ENCODE peak calls at places on chromosomes 11 and 22, in ten cellular contexts. One of them, this sample, is unnamed.

GRCh38 chr11:32325187-32325586 is 110.2 kb downstream of the WT1 start:
- DNase-seq in fibroblast of lung: no peak
- DNase-seq in K562: no peak
- DNase-seq in B cell: no peak
- DNase-seq in heart left ventricle: no peak
- DNase-seq in AG10803: no peak
- DNase-seq in fibroblast of pulmonary artery: peak
- DNase-seq in body of pancreas: no peak
- DNase-seq in endothelial cell: no peak
- DNase-seq in tibial artery: no peak
- DNase-seq in this sample: no peak

GRCh38 chr22:45529966-45530575 is 27.4 kb downstream of the FBLN1 start:
- DNase-seq in fibroblast of lung: peak
- DNase-seq in K562: no peak
- DNase-seq in B cell: no peak
- DNase-seq in heart left ventricle: no peak
- DNase-seq in AG10803: peak
- DNase-seq in fibroblast of pulmonary artery: no peak
- DNase-seq in body of pancreas: no peak
- DNase-seq in endothelial cell: no peak
- DNase-seq in tibial artery: no peak
- DNase-seq in this sample: no peak

GRCh38 chr11:100576044-100577021 is 110.8 kb upstream of the ARHGAP42 start:
- DNase-seq in fibroblast of lung: peak
- DNase-seq in K562: peak
- DNase-seq in B cell: peak
- DNase-seq in heart left ventricle: no peak
- DNase-seq in AG10803: peak
- DNase-seq in fibroblast of pulmonary artery: peak
- DNase-seq in body of pancreas: no peak
- DNase-seq in endothelial cell: peak
- DNase-seq in tibial artery: no peak
- DNase-seq in this sample: no peak

GRCh38 chr11:64523456-64524187 is 67.4 kb upstream of the SLC22A12 start:
- DNase-seq in fibroblast of lung: no peak
- DNase-seq in K562: no peak
- DNase-seq in B cell: no peak
- DNase-seq in heart left ventricle: no peak
- DNase-seq in AG10803: no peak
- DNase-seq in fibroblast of pulmonary artery: no peak
- DNase-seq in body of pancreas: no peak
- DNase-seq in endothelial cell: no peak
- DNase-seq in tibial artery: peak
- DNase-seq in this sample: no peak

GRCh38 chr22:31142285-31142684 is 2.0 kb upstream of the PLA2G3 start:
- DNase-seq in fibroblast of lung: no peak
- DNase-seq in K562: no peak
- DNase-seq in B cell: no peak
- DNase-seq in heart left ventricle: no peak
- DNase-seq in AG10803: no peak
- DNase-seq in fibroblast of pulmonary artery: no peak
- DNase-seq in body of pancreas: no peak
- DNase-seq in endothelial cell: no peak
- DNase-seq in tibial artery: no peak
- DNase-seq in this sample: no peak

GRCh38 chr11:76288166-76288978 is 82.1 kb upstream of the WNT11 start:
- DNase-seq in fibroblast of lung: no peak
- DNase-seq in K562: no peak
- DNase-seq in B cell: no peak
- DNase-seq in heart left ventricle: no peak
- DNase-seq in AG10803: no peak
- DNase-seq in fibroblast of pulmonary artery: no peak
- DNase-seq in body of pancreas: no peak
- DNase-seq in endothelial cell: peak
- DNase-seq in tibial artery: no peak
- DNase-seq in this sample: no peak

GRCh38 chr11:17734418-17734911 is at the start of gene KCNC1:
- DNase-seq in fibroblast of lung: peak
- DNase-seq in K562: peak
- DNase-seq in B cell: no peak
- DNase-seq in heart left ventricle: no peak
- DNase-seq in AG10803: peak
- DNase-seq in fibroblast of pulmonary artery: peak
- DNase-seq in body of pancreas: peak
- DNase-seq in endothelial cell: peak
- DNase-seq in tibial artery: peak
- DNase-seq in this sample: no peak

GRCh38 chr11:62370743-62371440 is 33.6 kb downstream of the ASRGL1 start:
- DNase-seq in fibroblast of lung: no peak
- DNase-seq in K562: no peak
- DNase-seq in B cell: no peak
- DNase-seq in heart left ventricle: no peak
- DNase-seq in AG10803: no peak
- DNase-seq in fibroblast of pulmonary artery: no peak
- DNase-seq in body of pancreas: peak
- DNase-seq in endothelial cell: no peak
- DNase-seq in tibial artery: no peak
- DNase-seq in this sample: peak

GRCh38 chr22:42791721-42792452 is 65.2 kb downstream of the ARFGAP3 start:
- DNase-seq in fibroblast of lung: peak
- DNase-seq in K562: no peak
- DNase-seq in B cell: no peak
- DNase-seq in heart left ventricle: peak
- DNase-seq in AG10803: peak
- DNase-seq in fibroblast of pulmonary artery: no peak
- DNase-seq in body of pancreas: no peak
- DNase-seq in endothelial cell: no peak
- DNase-seq in tibial artery: no peak
- DNase-seq in this sample: no peak

GRCh38 chr11:98711011-98711410 is 309.7 kb upstream of the CNTN5 start:
- DNase-seq in fibroblast of lung: no peak
- DNase-seq in K562: no peak
- DNase-seq in B cell: no peak
- DNase-seq in heart left ventricle: no peak
- DNase-seq in AG10803: no peak
- DNase-seq in fibroblast of pulmonary artery: peak
- DNase-seq in body of pancreas: no peak
- DNase-seq in endothelial cell: no peak
- DNase-seq in tibial artery: no peak
- DNase-seq in this sample: no peak

GRCh38 chr22:43838161-43838560 is 24.2 kb downstream of the SULT4A1 start:
- DNase-seq in fibroblast of lung: no peak
- DNase-seq in K562: no peak
- DNase-seq in B cell: no peak
- DNase-seq in heart left ventricle: no peak
- DNase-seq in AG10803: no peak
- DNase-seq in fibroblast of pulmonary artery: no peak
- DNase-seq in body of pancreas: no peak
- DNase-seq in endothelial cell: no peak
- DNase-seq in tibial artery: no peak
- DNase-seq in this sample: no peak

GRCh38 chr22:39522567-39523300 is 2.4 kb downstream of the ATF4 start:
- DNase-seq in fibroblast of lung: peak
- DNase-seq in K562: no peak
- DNase-seq in B cell: no peak
- DNase-seq in heart left ventricle: peak
- DNase-seq in AG10803: peak
- DNase-seq in fibroblast of pulmonary artery: peak
- DNase-seq in body of pancreas: peak
- DNase-seq in endothelial cell: no peak
- DNase-seq in tibial artery: peak
- DNase-seq in this sample: no peak

GRCh38 chr22:37518509-37519267 is 527 bp downstream of the CARD10 start:
- DNase-seq in fibroblast of lung: no peak
- DNase-seq in K562: no peak
- DNase-seq in B cell: no peak
- DNase-seq in heart left ventricle: peak
- DNase-seq in AG10803: no peak
- DNase-seq in fibroblast of pulmonary artery: no peak
- DNase-seq in body of pancreas: no peak
- DNase-seq in endothelial cell: peak
- DNase-seq in tibial artery: no peak
- DNase-seq in this sample: no peak

GRCh38 chr11:105609832-105610781 is at the start of gene GRIA4:
- DNase-seq in fibroblast of lung: peak
- DNase-seq in K562: no peak
- DNase-seq in B cell: no peak
- DNase-seq in heart left ventricle: peak
- DNase-seq in AG10803: peak
- DNase-seq in fibroblast of pulmonary artery: peak
- DNase-seq in body of pancreas: no peak
- DNase-seq in endothelial cell: peak
- DNase-seq in tibial artery: peak
- DNase-seq in this sample: no peak

GRCh38 chr11:71120346-71120963 is 131.9 kb downstream of the SHANK2 start:
- DNase-seq in fibroblast of lung: peak
- DNase-seq in K562: no peak
- DNase-seq in B cell: no peak
- DNase-seq in heart left ventricle: no peak
- DNase-seq in AG10803: no peak
- DNase-seq in fibroblast of pulmonary artery: no peak
- DNase-seq in body of pancreas: peak
- DNase-seq in endothelial cell: peak
- DNase-seq in tibial artery: no peak
- DNase-seq in this sample: no peak

GRCh38 chr11:4926607-4927006 is 2.5 kb upstream of the OR51G1 start:
- DNase-seq in fibroblast of lung: no peak
- DNase-seq in K562: no peak
- DNase-seq in B cell: no peak
- DNase-seq in heart left ventricle: no peak
- DNase-seq in AG10803: no peak
- DNase-seq in fibroblast of pulmonary artery: no peak
- DNase-seq in body of pancreas: no peak
- DNase-seq in endothelial cell: no peak
- DNase-seq in tibial artery: no peak
- DNase-seq in this sample: no peak

GRCh38 chr22:41699264-41700104 is at the start of gene MEI1:
- DNase-seq in fibroblast of lung: peak
- DNase-seq in K562: no peak
- DNase-seq in B cell: peak
- DNase-seq in heart left ventricle: peak
- DNase-seq in AG10803: peak
- DNase-seq in fibroblast of pulmonary artery: peak
- DNase-seq in body of pancreas: peak
- DNase-seq in endothelial cell: no peak
- DNase-seq in tibial artery: peak
- DNase-seq in this sample: peak

GRCh38 chr11:105245781-105246315 is 106.3 kb upstream of the CARD18 start:
- DNase-seq in fibroblast of lung: peak
- DNase-seq in K562: no peak
- DNase-seq in B cell: no peak
- DNase-seq in heart left ventricle: no peak
- DNase-seq in AG10803: no peak
- DNase-seq in fibroblast of pulmonary artery: no peak
- DNase-seq in body of pancreas: no peak
- DNase-seq in endothelial cell: no peak
- DNase-seq in tibial artery: no peak
- DNase-seq in this sample: no peak

GRCh38 chr11:72813740-72814138 is 472 bp upstream of the ATG16L2 start:
- DNase-seq in fibroblast of lung: peak
- DNase-seq in K562: peak
- DNase-seq in B cell: no peak
- DNase-seq in heart left ventricle: peak
- DNase-seq in AG10803: peak
- DNase-seq in fibroblast of pulmonary artery: peak
- DNase-seq in body of pancreas: peak
- DNase-seq in endothelial cell: no peak
- DNase-seq in tibial artery: no peak
- DNase-seq in this sample: no peak

DNA sequence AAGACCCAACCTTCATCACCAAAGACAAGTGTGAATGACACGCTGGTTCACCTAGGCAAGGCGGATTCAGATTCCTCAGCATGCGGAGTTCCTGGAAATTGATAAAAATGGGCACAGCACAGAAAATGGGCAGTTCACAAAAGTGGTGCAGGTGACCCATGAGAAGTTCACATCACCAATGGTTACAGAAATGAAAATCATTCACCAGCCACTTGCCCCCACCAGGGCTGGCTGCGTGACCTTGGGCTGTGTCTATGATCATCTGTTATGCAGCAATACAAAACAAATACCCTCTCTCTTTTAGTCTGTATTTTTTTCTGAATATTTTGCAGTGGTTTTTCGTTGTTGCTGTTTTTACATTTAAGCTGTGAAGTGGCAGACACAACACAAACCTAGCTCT is 415.9 kb downstream of the TBC1D22A start:
- DNase-seq in fibroblast of lung: no peak
- DNase-seq in K562: no peak
- DNase-seq in B cell: peak
- DNase-seq in heart left ventricle: no peak
- DNase-seq in AG10803: no peak
- DNase-seq in fibroblast of pulmonary artery: no peak
- DNase-seq in body of pancreas: no peak
- DNase-seq in endothelial cell: no peak
- DNase-seq in tibial artery: no peak
- DNase-seq in this sample: no peak
- TF ChIP-seq CTCF in fibroblast of lung: no peak
- TF ChIP-seq CTCF in K562: no peak
- TF ChIP-seq CTCF in B cell: no peak
- TF ChIP-seq CTCF in heart left ventricle: no peak
- TF ChIP-seq CTCF in AG10803: no peak
- TF ChIP-seq CTCF in fibroblast of pulmonary artery: no peak
- TF ChIP-seq CTCF in body of pancreas: no peak
- TF ChIP-seq CTCF in endothelial cell: no peak
- TF ChIP-seq CTCF in tibial artery: no peak
- TF ChIP-seq CTCF in this sample: no peak

GRCh38 chr11:68763181-68763721 is 11.9 kb upstream of the TESMIN start:
- DNase-seq in fibroblast of lung: no peak
- DNase-seq in K562: no peak
- DNase-seq in B cell: no peak
- DNase-seq in heart left ventricle: no peak
- DNase-seq in AG10803: no peak
- DNase-seq in fibroblast of pulmonary artery: no peak
- DNase-seq in body of pancreas: no peak
- DNase-seq in endothelial cell: no peak
- DNase-seq in tibial artery: no peak
- DNase-seq in this sample: no peak
- TF ChIP-seq CTCF in fibroblast of lung: no peak
- TF ChIP-seq CTCF in K562: no peak
- TF ChIP-seq CTCF in B cell: no peak
- TF ChIP-seq CTCF in heart left ventricle: no peak
- TF ChIP-seq CTCF in AG10803: no peak
- TF ChIP-seq CTCF in fibroblast of pulmonary artery: no peak
- TF ChIP-seq CTCF in body of pancreas: no peak
- TF ChIP-seq CTCF in endothelial cell: no peak
- TF ChIP-seq CTCF in tibial artery: no peak
- TF ChIP-seq CTCF in this sample: no peak

GRCh38 chr11:18927550-18928322 is 11.5 kb downstream of the MRGPRX1 start:
- DNase-seq in fibroblast of lung: no peak
- DNase-seq in K562: peak
- DNase-seq in B cell: no peak
- DNase-seq in heart left ventricle: no peak
- DNase-seq in AG10803: no peak
- DNase-seq in fibroblast of pulmonary artery: no peak
- DNase-seq in body of pancreas: no peak
- DNase-seq in endothelial cell: no peak
- DNase-seq in tibial artery: no peak
- DNase-seq in this sample: no peak
- TF ChIP-seq CTCF in fibroblast of lung: no peak
- TF ChIP-seq CTCF in K562: no peak
- TF ChIP-seq CTCF in B cell: no peak
- TF ChIP-seq CTCF in heart left ventricle: no peak
- TF ChIP-seq CTCF in AG10803: no peak
- TF ChIP-seq CTCF in fibroblast of pulmonary artery: no peak
- TF ChIP-seq CTCF in body of pancreas: no peak
- TF ChIP-seq CTCF in endothelial cell: no peak
- TF ChIP-seq CTCF in tibial artery: no peak
- TF ChIP-seq CTCF in this sample: no peak

GRCh38 chr11:55357560-55358184 is 10.1 kb upstream of the OR4A15 start:
- DNase-seq in fibroblast of lung: no peak
- DNase-seq in K562: no peak
- DNase-seq in B cell: no peak
- DNase-seq in heart left ventricle: no peak
- DNase-seq in AG10803: no peak
- DNase-seq in fibroblast of pulmonary artery: no peak
- DNase-seq in body of pancreas: no peak
- DNase-seq in endothelial cell: no peak
- DNase-seq in tibial artery: no peak
- DNase-seq in this sample: no peak
- TF ChIP-seq CTCF in fibroblast of lung: no peak
- TF ChIP-seq CTCF in K562: peak
- TF ChIP-seq CTCF in B cell: no peak
- TF ChIP-seq CTCF in heart left ventricle: no peak
- TF ChIP-seq CTCF in AG10803: no peak
- TF ChIP-seq CTCF in fibroblast of pulmonary artery: no peak
- TF ChIP-seq CTCF in body of pancreas: no peak
- TF ChIP-seq CTCF in endothelial cell: no peak
- TF ChIP-seq CTCF in tibial artery: no peak
- TF ChIP-seq CTCF in this sample: no peak

This sample was measured in natural killer cell.